ENCODE peak calls at places on chromosomes 1 and 21, in five cellular contexts. Z is H1, E is GM12878, V is NT2/D1, P is HepG2. B is an unnamed sample.

GRCh38 chr1:33004628-33005027 is 32.1 kb downstream of the AK2 start:
- DNase-seq in P (no peak), Z (no peak), E (no peak), V (no peak), B (no peak)

GRCh38 chr1:154609398-154610380 is 1.7 kb upstream of the ADAR start:
- DNase-seq in E (no peak), Z (peak), P (no peak), V (peak), B (no peak)

GRCh38 chr1:67880056-67880601 is 46.9 kb upstream of the GNG12 start:
- DNase-seq in V (no peak), E (no peak), Z (no peak), P (no peak), B (no peak)

GRCh38 chr1:203188686-203189232 is 2.3 kb upstream of the CHI3L1 start:
- DNase-seq in E (no peak), V (no peak), Z (no peak), P (no peak), B (no peak)

GRCh38 chr21:44749116-44749758 is 37.9 kb upstream of the TSPEAR start:
- DNase-seq in E (no peak), V (no peak), P (no peak), Z (no peak), B (no peak)

GRCh38 chr21:42784896-42785451 is 94.4 kb downstream of the WDR4 start:
- DNase-seq in E (no peak), P (no peak), Z (no peak), V (no peak), B (no peak)

GRCh38 chr1:156664949-156665411 is 12.2 kb downstream of the NES start:
- DNase-seq in P (peak), Z (peak), V (no peak), E (no peak), B (no peak)

GRCh38 chr1:6445062-6445763 is 20.6 kb downstream of the ESPN start:
- DNase-seq in V (no peak), Z (no peak), P (peak), E (no peak), B (no peak)

GRCh38 chr21:35368326-35368725 is 319.2 kb upstream of the RUNX1 start:
- DNase-seq in P (no peak), E (no peak), V (no peak), Z (no peak), B (no peak)

GRCh38 chr1:180862305-180862704 is 50.4 kb upstream of the KIAA1614 start:
- DNase-seq in V (no peak), Z (no peak), E (no peak), P (no peak), B (no peak)

GRCh38 chr1:24870551-24871195 is 59.4 kb downstream of the RUNX3 start:
- DNase-seq in P (no peak), Z (no peak), V (no peak), E (no peak), B (no peak)

GRCh38 chr1:211648980-211649934 is 26.2 kb downstream of the NEK2 start:
- DNase-seq in Z (peak), E (no peak), P (peak), V (peak), B (no peak)

GRCh38 chr21:41919666-41920398 is 34.0 kb downstream of the C2CD2 start:
- DNase-seq in V (no peak), E (no peak), P (no peak), Z (no peak), B (no peak)

GRCh38 chr1:37676281-37677243 is 15.8 kb upstream of the CDCA8 start:
- DNase-seq in E (peak), V (no peak), Z (no peak), P (no peak), B (no peak)

GRCh38 chr1:234989019-234989418 is 139.6 kb downstream of the TOMM20 start:
- DNase-seq in V (no peak), Z (no peak), E (no peak), P (peak), B (no peak)
- TF ChIP-seq SUZ12 in V (no peak), Z (no peak), E (no peak), P (no peak), B (no peak)

GRCh38 chr1:9249534-9250335 is 15.2 kb downstream of the H6PD start:
- DNase-seq in P (peak), Z (peak), V (no peak), E (no peak), B (peak)
- TF ChIP-seq SUZ12 in P (no peak), Z (no peak), V (no peak), E (no peak), B (no peak)

DNA sequence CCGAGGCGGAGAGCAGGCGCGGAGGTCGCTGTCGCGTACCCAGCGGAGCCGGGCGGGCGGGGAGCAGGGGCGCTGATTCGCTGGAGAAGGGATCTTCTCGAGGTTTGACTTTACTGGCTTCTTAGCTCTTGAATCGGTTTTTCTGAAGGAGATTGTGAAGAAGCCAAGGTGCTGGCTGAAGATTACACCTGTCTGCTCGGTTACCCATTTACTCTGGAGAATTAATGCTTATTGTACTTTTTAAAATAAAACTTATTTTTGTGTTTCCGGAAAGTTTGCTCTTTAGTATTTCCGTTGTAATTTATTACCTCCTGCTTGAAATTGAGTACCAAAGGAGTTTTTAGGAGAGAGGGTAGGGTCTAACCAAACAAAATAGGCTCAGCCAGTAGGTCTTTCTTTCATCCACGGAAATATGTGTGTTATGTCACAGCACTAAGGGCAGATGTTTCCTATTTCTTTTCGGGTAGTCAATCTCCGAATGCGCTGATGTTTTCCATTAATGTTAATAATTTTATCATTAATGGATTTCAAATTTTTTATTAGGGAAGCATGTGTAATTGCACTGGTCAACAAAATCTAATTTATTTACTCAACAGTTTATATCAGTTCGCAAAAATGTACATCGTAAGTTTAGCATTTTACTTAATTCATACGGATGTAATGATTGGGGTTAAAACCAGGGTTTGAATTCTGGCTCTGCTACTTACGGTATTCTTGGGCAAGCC is 510 bp upstream of the GNG5 start:
- DNase-seq in E (no peak), Z (no peak), P (no peak), V (no peak), B (no peak)
- TF ChIP-seq SUZ12 in E (no peak), Z (no peak), P (no peak), V (no peak), B (no peak)

DNA sequence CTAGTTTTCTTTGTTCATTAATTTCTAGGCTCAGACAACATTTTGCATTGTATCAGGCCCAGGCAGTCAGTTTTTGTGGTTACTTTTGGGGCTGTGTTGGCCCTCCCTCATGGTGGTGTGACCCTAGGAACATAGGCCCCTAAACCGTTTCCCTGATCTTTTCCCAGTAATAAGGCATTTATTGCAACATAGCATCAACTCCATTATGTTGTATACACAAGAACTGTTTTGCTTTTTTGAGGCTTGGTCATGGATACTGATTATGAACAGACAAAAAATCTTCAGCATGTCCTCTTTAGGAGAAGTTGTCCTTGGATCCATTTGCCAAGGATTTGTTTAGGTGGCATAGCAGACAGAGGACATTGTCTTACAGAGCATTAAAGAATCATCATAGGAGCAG is 10.3 kb downstream of the B3GALT2 start:
- DNase-seq in V (no peak), P (no peak), E (no peak), Z (no peak), B (no peak)
- TF ChIP-seq SUZ12 in V (no peak), P (no peak), E (no peak), Z (no peak), B (no peak)

GRCh38 chr1:201127755-201128455 is 921 bp upstream of the ASCL5 start:
- DNase-seq in Z (peak), V (no peak), P (peak), E (no peak), B (no peak)
- TF ChIP-seq SUZ12 in Z (no peak), V (no peak), P (no peak), E (no peak), B (no peak)

GRCh38 chr1:184153731-184154130 is 102.2 kb downstream of the TSEN15 start:
- DNase-seq in E (no peak), P (no peak), V (no peak), Z (no peak), B (no peak)

GRCh38 chr1:184156521-184157395 is 105.2 kb downstream of the TSEN15 start:
- DNase-seq in E (no peak), V (no peak), P (no peak), Z (no peak), B (no peak)

GRCh38 chr1:184152944-184153343 is 101.4 kb downstream of the TSEN15 start:
- DNase-seq in V (no peak), P (no peak), Z (no peak), E (no peak), B (no peak)

GRCh38 chr1:184150776-184151531 is 99.4 kb downstream of the TSEN15 start:
- DNase-seq in V (no peak), P (no peak), Z (no peak), E (no peak), B (no peak)

DNA sequence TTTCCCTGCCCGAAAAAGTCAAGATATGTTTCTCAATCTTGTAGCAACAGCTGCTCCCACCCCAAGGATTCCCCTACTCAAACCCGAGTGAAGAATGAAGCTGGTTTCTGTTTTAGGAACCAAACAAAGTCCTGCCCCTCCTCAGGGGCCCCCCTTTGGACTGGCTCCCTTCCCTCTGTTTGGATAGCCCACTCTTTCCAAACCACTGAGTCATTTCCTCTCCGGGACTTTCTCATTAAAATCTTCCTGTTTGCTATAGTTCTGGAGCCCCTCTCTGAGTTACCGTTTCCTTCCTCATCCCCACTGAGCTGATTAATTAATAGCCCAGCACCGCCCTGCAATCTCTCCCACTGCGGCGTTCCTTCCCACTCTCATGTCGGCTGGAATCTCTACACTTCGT is 101.0 kb downstream of the TSEN15 start:
- DNase-seq in E (no peak), V (no peak), P (no peak), Z (no peak), B (no peak)
- TF ChIP-seq SUZ12 in E (no peak), V (no peak), P (no peak), Z (no peak), B (no peak)

GRCh38 chr1:230112131-230112701 is 45.2 kb downstream of the GALNT2 start:
- DNase-seq in Z (no peak), V (no peak), P (no peak), E (no peak), B (no peak)
- TF ChIP-seq SUZ12 in Z (no peak), V (no peak), P (no peak), E (no peak), B (no peak)

GRCh38 chr1:89843279-89844121 is 22.7 kb downstream of the LRRC8D start:
- DNase-seq in V (peak), E (no peak), P (no peak), Z (peak), B (no peak)

GRCh38 chr1:89841507-89841906 is 20.7 kb downstream of the LRRC8D start:
- DNase-seq in E (no peak), P (no peak), V (no peak), Z (no peak), B (no peak)

GRCh38 chr1:89844236-89844807 is 23.5 kb downstream of the LRRC8D start:
- DNase-seq in Z (no peak), V (no peak), E (no peak), P (no peak), B (no peak)

GRCh38 chr1:89844860-89845259 is 24.0 kb downstream of the LRRC8D start:
- DNase-seq in V (no peak), E (no peak), P (no peak), Z (no peak), B (no peak)

DNA sequence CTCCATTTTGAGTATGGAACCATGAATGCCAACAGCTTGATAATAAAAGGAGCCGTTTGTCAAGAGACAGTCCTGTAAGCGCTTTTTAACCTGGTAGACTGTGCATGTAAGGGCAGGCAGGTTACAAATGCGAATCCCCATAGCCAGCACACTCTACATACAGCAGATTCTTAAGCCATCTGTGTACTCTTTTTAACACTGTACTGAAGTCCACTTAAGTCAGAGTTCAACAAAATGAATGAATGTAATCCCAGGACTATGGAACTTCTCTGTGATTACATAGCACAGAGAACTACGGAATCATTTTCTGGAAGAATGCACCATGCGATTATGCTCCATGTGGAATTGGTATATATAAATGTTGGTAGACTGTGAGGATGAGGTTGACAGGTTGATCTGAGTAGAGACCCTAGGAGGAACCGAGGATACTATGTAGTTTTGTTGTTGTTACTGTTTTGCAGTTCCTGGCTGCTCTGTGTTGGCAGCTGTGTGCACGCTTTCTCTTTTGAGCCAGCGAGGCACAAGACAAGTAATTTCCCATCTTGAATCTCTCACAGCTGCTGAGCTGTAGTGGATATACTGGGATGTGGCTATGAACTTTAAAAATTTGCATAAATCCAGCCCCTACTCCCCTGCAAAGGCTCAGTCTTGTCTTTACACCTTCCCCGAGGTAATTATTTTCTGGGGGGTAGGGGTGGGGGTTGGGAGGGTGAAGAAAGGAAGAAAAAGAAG is 21.9 kb downstream of the LRRC8D start:
- DNase-seq in V (no peak), Z (no peak), E (no peak), P (peak), B (no peak)
- TF ChIP-seq SUZ12 in V (no peak), Z (no peak), E (no peak), P (no peak), B (no peak)

GRCh38 chr1:16976966-16977365 is 3.5 kb downstream of the MFAP2 start:
- DNase-seq in V (no peak), E (no peak), P (no peak), Z (no peak), B (no peak)
- TF ChIP-seq SUZ12 in V (no peak), E (no peak), P (no peak), Z (no peak), B (no peak)

DNA sequence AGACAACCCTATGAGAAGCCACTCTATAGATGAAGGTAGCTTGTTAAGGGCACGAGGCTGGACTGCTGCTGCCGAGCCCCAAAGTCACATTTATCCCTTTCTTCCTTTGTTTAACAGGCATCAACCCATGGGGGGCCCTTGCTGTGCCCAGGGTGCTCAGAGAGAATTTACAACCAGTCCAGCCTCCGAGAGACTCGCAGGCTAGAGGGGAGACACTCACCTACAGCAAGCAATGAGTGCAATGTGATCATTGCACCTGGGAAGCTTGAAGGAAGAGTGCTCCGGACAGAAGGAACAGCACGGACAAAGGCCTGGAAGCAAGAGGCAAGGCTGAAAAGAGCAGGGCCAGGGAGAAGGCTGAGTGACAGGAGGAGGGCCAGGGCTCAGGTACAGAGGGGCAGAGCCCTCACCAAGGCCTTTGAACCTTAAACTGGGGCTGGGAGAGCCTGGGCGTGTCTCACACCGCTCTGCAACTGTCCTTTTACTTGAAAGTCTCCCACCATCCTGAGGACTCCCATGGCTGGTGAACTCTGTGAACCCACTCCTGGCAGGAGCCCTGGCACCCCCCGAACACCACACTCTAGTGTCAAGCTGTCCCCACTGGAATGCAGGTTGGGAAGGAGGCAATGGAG is 27.3 kb downstream of the DMRTB1 start:
- DNase-seq in Z (no peak), E (no peak), V (no peak), P (no peak), B (no peak)
- TF ChIP-seq SUZ12 in Z (no peak), E (no peak), V (no peak), P (no peak), B (no peak)

B was measured in HEK293T.